ENCODE peak calls at places on chromosomes 3 and 15, in ten cellular contexts. L is GM10248; X is naive thymus-derived CD8-positive, alpha-beta T cell; W is GM06990; D is right cardiac atrium; R is BE2C; T is activated T-cell treated with anti-CD3 and anti-CD28 coated beads for 1 hour; N is glutamatergic neuron; Y is fibroblast of gingiva; S is central memory CD4-positive, alpha-beta T cell. H is an unnamed sample.

GRCh38 chr3:14319654-14320182 is 82.7 kb upstream of the SLC6A6 start:
- DNase-seq in L (peak), X (no peak), W (peak), D (no peak), R (peak), T (no peak), N (peak), Y (peak), S (no peak), H (no peak)

GRCh38 chr15:67093146-67093874 is 27.9 kb downstream of the SMAD3 start:
- DNase-seq in L (no peak), X (no peak), W (peak), D (no peak), R (no peak), T (no peak), N (no peak), Y (no peak), S (no peak), H (no peak)

GRCh38 chr3:9898467-9899229 is 4.0 kb upstream of the IL17RE start:
- DNase-seq in L (no peak), X (no peak), W (no peak), D (no peak), R (no peak), T (no peak), N (no peak), Y (no peak), S (no peak), H (no peak)

GRCh38 chr15:40550381-40551037 is 14.3 kb downstream of the CCDC32 start:
- DNase-seq in L (peak), X (no peak), W (peak), D (no peak), R (no peak), T (no peak), N (no peak), Y (no peak), S (no peak), H (no peak)

GRCh38 chr3:132417695-132418520 is 606 bp downstream of the DNAJC13 start:
- DNase-seq in L (peak), X (no peak), W (no peak), D (no peak), R (peak), T (no peak), N (no peak), Y (peak), S (no peak), H (peak)

GRCh38 chr3:9500108-9501050 is 53.2 kb downstream of the LHFPL4 start:
- DNase-seq in L (peak), X (peak), W (peak), D (peak), R (peak), T (peak), N (peak), Y (peak), S (peak), H (peak)

GRCh38 chr3:37762698-37763097 is 99.0 kb upstream of the CTDSPL start:
- DNase-seq in L (no peak), X (no peak), W (no peak), D (no peak), R (no peak), T (no peak), N (no peak), Y (no peak), S (no peak), H (no peak)

GRCh38 chr3:27219127-27219860 is 149.9 kb downstream of the NEK10 start:
- DNase-seq in L (no peak), X (no peak), W (no peak), D (no peak), R (no peak), T (no peak), N (no peak), Y (no peak), S (no peak), H (no peak)

GRCh38 chr3:102182162-102182561 is 252.7 kb upstream of the ZPLD1 start:
- DNase-seq in L (no peak), X (no peak), W (no peak), D (no peak), R (no peak), T (no peak), N (no peak), Y (no peak), S (no peak), H (no peak)

GRCh38 chr3:38168151-38168987 is 3.0 kb downstream of the OXSR1 start:
- DNase-seq in L (no peak), X (no peak), W (no peak), D (no peak), R (no peak), T (no peak), N (no peak), Y (peak), S (no peak), H (no peak)

GRCh38 chr15:71079208-71080044 is 35.8 kb upstream of the THSD4 start:
- DNase-seq in L (no peak), X (no peak), W (no peak), D (peak), R (no peak), T (no peak), N (no peak), Y (peak), S (no peak), H (no peak)

GRCh38 chr3:100869787-100870186 is 123.4 kb downstream of the ABI3BP start:
- DNase-seq in L (no peak), X (no peak), W (no peak), D (no peak), R (no peak), T (no peak), N (no peak), Y (peak), S (no peak), H (no peak)

GRCh38 chr3:48989796-48990635 is at the start of gene P4HTM:
- DNase-seq in L (peak), X (peak), W (peak), D (peak), R (peak), T (peak), N (peak), Y (peak), S (peak), H (peak)

GRCh38 chr15:34890424-34890823 is 79.1 kb downstream of the AQR start:
- DNase-seq in L (no peak), X (no peak), W (no peak), D (no peak), R (no peak), T (no peak), N (no peak), Y (peak), S (no peak), H (no peak)

GRCh38 chr3:30505866-30506517 is 100.4 kb upstream of the TGFBR2 start:
- DNase-seq in L (no peak), X (no peak), W (no peak), D (no peak), R (no peak), T (no peak), N (no peak), Y (no peak), S (no peak), H (no peak)

GRCh38 chr15:33190539-33190938 is 4.0 kb downstream of the FMN1 start:
- DNase-seq in L (no peak), X (no peak), W (no peak), D (no peak), R (no peak), T (no peak), N (no peak), Y (no peak), S (no peak), H (no peak)

GRCh38 chr3:169686874-169687273 is 23.4 kb upstream of the MECOM start:
- DNase-seq in L (no peak), X (no peak), W (no peak), D (no peak), R (no peak), T (no peak), N (no peak), Y (no peak), S (no peak), H (no peak)

GRCh38 chr15:26883466-26883865 is 16.6 kb downstream of the GABRA5 start:
- DNase-seq in L (no peak), X (no peak), W (no peak), D (no peak), R (no peak), T (no peak), N (no peak), Y (no peak), S (no peak), H (no peak)

H was measured in effector CD4-positive, alpha-beta T cell.